ENCODE peak calls at places on chromosome 18, in seven cellular contexts. S is lower lobe of right lung, E is left ventricle myocardium inferior, N is AG04450, K is fibroblast of lung, C is stomach, U is neural progenitor cell. I is an unnamed sample.

GRCh38 chr18:10139783-10140410 is 226.1 kb downstream of the VAPA start:
- DNase-seq in S (no peak), E (no peak), N (no peak), K (peak; percentile 91), C (no peak), U (no peak), I (no peak)

GRCh38 chr18:7592305-7593071 is 25.4 kb downstream of the PTPRM start:
- DNase-seq in S (no peak), E (no peak), N (no peak), K (no peak), C (no peak), U (peak; percentile 53), I (no peak)

GRCh38 chr18:43789234-43790000 is 512.1 kb upstream of the SYT4 start:
- DNase-seq in S (no peak), E (no peak), N (no peak), K (peak; percentile 33), C (no peak), U (peak; percentile 23), I (no peak)

GRCh38 chr18:67766930-67767329 is 250.4 kb upstream of the DSEL start:
- DNase-seq in S (no peak), E (no peak), N (peak; percentile 78), K (peak; percentile 82), C (no peak), U (no peak), I (no peak)

GRCh38 chr18:53551868-53552426 is 672.5 kb downstream of the MBD2 start:
- DNase-seq in S (no peak), E (peak; percentile 18), N (no peak), K (no peak), C (no peak), U (no peak), I (no peak)

GRCh38 chr18:50527636-50528307 is 32.1 kb upstream of the MAPK4 start:
- DNase-seq in S (no peak), E (no peak), N (no peak), K (no peak), C (peak; percentile 61), U (no peak), I (no peak)

GRCh38 chr18:38413202-38413601 is 847.6 kb upstream of the CELF4 start:
- DNase-seq in S (no peak), E (no peak), N (no peak), K (no peak), C (no peak), U (no peak), I (no peak)

GRCh38 chr18:46161721-46162421 is 57.7 kb downstream of the HAUS1 start:
- DNase-seq in S (no peak), E (no peak), N (no peak), K (no peak), C (no peak), U (no peak), I (no peak)

GRCh38 chr18:72530622-72531021 is 13.5 kb downstream of the CBLN2 start:
- DNase-seq in S (no peak), E (no peak), N (no peak), K (no peak), C (no peak), U (peak; percentile 7), I (no peak)

GRCh38 chr18:22836932-22837331 is 96.2 kb upstream of the RBBP8 start:
- DNase-seq in S (no peak), E (no peak), N (no peak), K (no peak), C (no peak), U (no peak), I (no peak)

GRCh38 chr18:27856839-27857238 is 320.1 kb downstream of the CDH2 start:
- DNase-seq in S (no peak), E (no peak), N (no peak), K (no peak), C (no peak), U (no peak), I (no peak)

GRCh38 chr18:72848534-72849237 is 19.1 kb downstream of the NETO1 start:
- DNase-seq in S (no peak), E (no peak), N (no peak), K (peak; percentile 63), C (no peak), U (no peak), I (no peak)

GRCh38 chr18:44887227-44887631 is 206.5 kb downstream of the SETBP1 start:
- DNase-seq in S (no peak), E (no peak), N (no peak), K (peak; percentile 79), C (peak; percentile 72), U (no peak), I (no peak)

GRCh38 chr18:48866028-48866733 is 84.6 kb downstream of the SMAD7 start:
- DNase-seq in S (peak; percentile 57), E (peak; percentile 53), N (peak; percentile 77), K (peak; percentile 80), C (peak; percentile 84), U (no peak), I (no peak)

GRCh38 chr18:27541293-27541692 is 356.2 kb upstream of the CHST9 start:
- DNase-seq in S (no peak), E (no peak), N (no peak), K (no peak), C (no peak), U (no peak), I (no peak)

GRCh38 chr18:79662051-79662450 is 17.6 kb upstream of the CTDP1 start:
- DNase-seq in S (no peak), E (no peak), N (no peak), K (no peak), C (no peak), U (peak; percentile 67), I (peak; percentile 15)

GRCh38 chr18:7890078-7890477 is 323.0 kb downstream of the PTPRM start:
- DNase-seq in S (no peak), E (no peak), N (no peak), K (peak; percentile 10), C (no peak), U (no peak), I (no peak)

GRCh38 chr18:11994708-11995444 is 13.6 kb downstream of the IMPA2 start:
- DNase-seq in S (peak; percentile 40), E (no peak), N (no peak), K (peak; percentile 21), C (peak; percentile 54), U (peak; percentile 41), I (no peak)

GRCh38 chr18:2656237-2657042 is 914 bp downstream of the SMCHD1 start:
- DNase-seq in S (peak; percentile 79), E (peak; percentile 56), N (no peak), K (peak; percentile 53), C (peak; percentile 55), U (peak; percentile 59), I (peak; percentile 50)

GRCh38 chr18:49011291-49011746 is 60.6 kb upstream of the SMAD7 start:
- DNase-seq in S (peak; percentile 23), E (no peak), N (no peak), K (no peak), C (no peak), U (no peak), I (no peak)

GRCh38 chr18:56721491-56721890 is 70.3 kb downstream of the WDR7 start:
- DNase-seq in S (no peak), E (no peak), N (no peak), K (peak; percentile 20), C (no peak), U (no peak), I (no peak)

GRCh38 chr18:42620585-42620984 is 494.9 kb downstream of the RIT2 start:
- DNase-seq in S (no peak), E (no peak), N (no peak), K (no peak), C (no peak), U (no peak), I (no peak)

GRCh38 chr18:48544661-48545415 is 6.0 kb downstream of the CTIF start:
- DNase-seq in S (no peak), E (no peak), N (no peak), K (no peak), C (no peak), U (no peak), I (no peak)

GRCh38 chr18:10525563-10526210 is at the start of gene NAPG:
- DNase-seq in S (peak; percentile 94), E (peak; percentile 94), N (peak; percentile 82), K (peak; percentile 94), C (peak; percentile 92), U (peak; percentile 96), I (peak; percentile 89)

GRCh38 chr18:33960393-33960792 is 264.3 kb downstream of the NOL4 start:
- DNase-seq in S (no peak), E (no peak), N (no peak), K (peak; percentile 2), C (no peak), U (no peak), I (no peak)

GRCh38 chr18:14941792-14942191 is 193.8 kb downstream of the ANKRD30B start:
- DNase-seq in S (no peak), E (no peak), N (no peak), K (no peak), C (no peak), U (no peak), I (no peak)
- H3K9me3 ChIP-seq in S (no peaks in the 10 kb centered on the region), E (no peaks in the 10 kb centered on the region), N (peaks cover 62% of the 10 kb centered on the region), K (no peaks in the 10 kb centered on the region), C (no peaks in the 10 kb centered on the region), U (peaks cover 6% of the 10 kb centered on the region), I (no peaks in the 10 kb centered on the region)

GRCh38 chr18:36340232-36340631 is 42.7 kb downstream of the FHOD3 start:
- DNase-seq in S (no peak), E (no peak), N (no peak), K (no peak), C (no peak), U (no peak), I (no peak)

GRCh38 chr18:36334798-36335197 is 37.3 kb downstream of the FHOD3 start:
- DNase-seq in S (no peak), E (no peak), N (no peak), K (no peak), C (no peak), U (no peak), I (no peak)

GRCh38 chr18:36335476-36336279 is 38.2 kb downstream of the FHOD3 start:
- DNase-seq in S (no peak), E (no peak), N (no peak), K (no peak), C (no peak), U (no peak), I (no peak)

GRCh38 chr18:36338420-36338933 is 41.0 kb downstream of the FHOD3 start:
- DNase-seq in S (no peak), E (peak; percentile 40), N (no peak), K (no peak), C (no peak), U (no peak), I (no peak)

GRCh38 chr18:36337679-36338419 is 40.3 kb downstream of the FHOD3 start:
- DNase-seq in S (no peak), E (no peak), N (no peak), K (no peak), C (no peak), U (no peak), I (no peak)
- H3K9me3 ChIP-seq in S (no peaks in the 10 kb centered on the region), E (peaks cover 8% of the 10 kb centered on the region), N (no peaks in the 10 kb centered on the region), K (no peaks in the 10 kb centered on the region), C (peaks cover 4% of the 10 kb centered on the region), U (peaks cover 6% of the 10 kb centered on the region), I (no peaks in the 10 kb centered on the region)

GRCh38 chr18:14943486-14943885 is 195.5 kb downstream of the ANKRD30B start:
- DNase-seq in S (no peak), E (no peak), N (no peak), K (no peak), C (no peak), U (no peak), I (no peak)
- H3K9me3 ChIP-seq in S (no peaks in the 10 kb centered on the region), E (no peaks in the 10 kb centered on the region), N (peaks cover 66% of the 10 kb centered on the region), K (no peaks in the 10 kb centered on the region), C (no peaks in the 10 kb centered on the region), U (peaks cover 6% of the 10 kb centered on the region), I (no peaks in the 10 kb centered on the region)

DNA sequence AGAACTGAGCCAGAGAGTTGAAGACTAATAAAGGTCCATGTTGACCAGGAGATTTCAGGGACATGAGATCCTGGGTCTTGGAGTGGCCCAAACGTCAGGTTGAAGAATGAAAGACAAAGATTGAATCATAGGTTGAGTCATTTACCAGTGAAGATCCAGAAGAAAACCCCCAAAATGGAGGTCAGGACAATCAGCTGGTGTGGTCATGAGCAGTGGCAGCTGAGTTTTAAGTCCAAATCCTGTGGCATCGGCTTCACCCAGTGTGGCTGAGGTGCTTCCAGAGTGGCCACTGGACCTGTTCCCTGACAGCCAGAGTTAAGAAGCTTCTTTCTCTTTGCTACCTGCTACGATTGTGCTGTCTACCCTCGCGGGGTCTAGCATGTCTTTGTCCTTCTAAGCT is 234.0 kb downstream of the BCL2 start:
- DNase-seq in S (no peak), E (no peak), N (no peak), K (no peak), C (no peak), U (no peak), I (no peak)
- H3K9me3 ChIP-seq in S (no peaks in the 10 kb centered on the region), E (no peaks in the 10 kb centered on the region), N (peaks cover 2% of the 10 kb centered on the region), K (no peaks in the 10 kb centered on the region), C (no peaks in the 10 kb centered on the region), U (no peaks in the 10 kb centered on the region), I (no peaks in the 10 kb centered on the region)

I was measured in HAP-1.